ENCODE peak calls at places on chromosome 12, in eight cellular contexts. One of them, this sample, is unnamed.
A peak's percentile ranks its signal among the peaks of the same experiment; 100 is the strongest.

GRCh38 chr12:123595729-123596128 is 6.2 kb upstream of the DDX55 start:
- DNase-seq in cardiac septum: no peak
- DNase-seq in AG08396: no peak
- DNase-seq in G401: no peak
- DNase-seq in WERI-Rb-1: no peak
- DNase-seq in caudate nucleus: no peak
- DNase-seq in NCI-H1694 treated with DMSO at 0.1 percent for 48 hours: no peak
- DNase-seq in heart left ventricle: no peak
- DNase-seq in this sample: no peak

GRCh38 chr12:30178948-30179347 is 395.2 kb upstream of the TMTC1 start:
- DNase-seq in cardiac septum: no peak
- DNase-seq in AG08396: no peak
- DNase-seq in G401: no peak
- DNase-seq in WERI-Rb-1: no peak
- DNase-seq in caudate nucleus: no peak
- DNase-seq in NCI-H1694 treated with DMSO at 0.1 percent for 48 hours: no peak
- DNase-seq in heart left ventricle: no peak
- DNase-seq in this sample: no peak

GRCh38 chr12:6061661-6062060 is 62.8 kb downstream of the VWF start:
- DNase-seq in cardiac septum: no peak
- DNase-seq in AG08396: no peak
- DNase-seq in G401: no peak
- DNase-seq in WERI-Rb-1: no peak
- DNase-seq in caudate nucleus: no peak
- DNase-seq in NCI-H1694 treated with DMSO at 0.1 percent for 48 hours: no peak
- DNase-seq in heart left ventricle: no peak
- DNase-seq in this sample: no peak

GRCh38 chr12:47868041-47868440 is 36.8 kb downstream of the VDR start:
- DNase-seq in cardiac septum: no peak
- DNase-seq in AG08396: no peak
- DNase-seq in G401: no peak
- DNase-seq in WERI-Rb-1: no peak
- DNase-seq in caudate nucleus: no peak
- DNase-seq in NCI-H1694 treated with DMSO at 0.1 percent for 48 hours: no peak
- DNase-seq in heart left ventricle: no peak
- DNase-seq in this sample: peak; percentile 64

GRCh38 chr12:569803-570236 is 93.4 kb downstream of the NINJ2 start:
- DNase-seq in cardiac septum: peak; percentile 93
- DNase-seq in AG08396: peak; percentile 96
- DNase-seq in G401: peak; percentile 74
- DNase-seq in WERI-Rb-1: peak; percentile 84
- DNase-seq in caudate nucleus: peak; percentile 72
- DNase-seq in NCI-H1694 treated with DMSO at 0.1 percent for 48 hours: peak; percentile 67
- DNase-seq in heart left ventricle: peak; percentile 86
- DNase-seq in this sample: peak; percentile 98

GRCh38 chr12:1091350-1091749 is 100.3 kb downstream of the ERC1 start:
- DNase-seq in cardiac septum: no peak
- DNase-seq in AG08396: no peak
- DNase-seq in G401: peak; percentile 45
- DNase-seq in WERI-Rb-1: no peak
- DNase-seq in caudate nucleus: no peak
- DNase-seq in NCI-H1694 treated with DMSO at 0.1 percent for 48 hours: no peak
- DNase-seq in heart left ventricle: no peak
- DNase-seq in this sample: no peak

GRCh38 chr12:4238577-4238976 is 35.0 kb upstream of the CCND2 start:
- DNase-seq in cardiac septum: no peak
- DNase-seq in AG08396: no peak
- DNase-seq in G401: no peak
- DNase-seq in WERI-Rb-1: no peak
- DNase-seq in caudate nucleus: no peak
- DNase-seq in NCI-H1694 treated with DMSO at 0.1 percent for 48 hours: no peak
- DNase-seq in heart left ventricle: no peak
- DNase-seq in this sample: no peak

GRCh38 chr12:120800665-120801064 is 75.0 kb downstream of the ACADS start:
- DNase-seq in cardiac septum: no peak
- DNase-seq in AG08396: no peak
- DNase-seq in G401: no peak
- DNase-seq in WERI-Rb-1: no peak
- DNase-seq in caudate nucleus: no peak
- DNase-seq in NCI-H1694 treated with DMSO at 0.1 percent for 48 hours: no peak
- DNase-seq in heart left ventricle: no peak
- DNase-seq in this sample: no peak

GRCh38 chr12:53659609-53660008 is 16.3 kb downstream of the ATP5MC2 start:
- DNase-seq in cardiac septum: no peak
- DNase-seq in AG08396: no peak
- DNase-seq in G401: no peak
- DNase-seq in WERI-Rb-1: no peak
- DNase-seq in caudate nucleus: no peak
- DNase-seq in NCI-H1694 treated with DMSO at 0.1 percent for 48 hours: no peak
- DNase-seq in heart left ventricle: no peak
- DNase-seq in this sample: no peak

GRCh38 chr12:58388261-58388660 is 446.9 kb downstream of the ATP23 start:
- DNase-seq in cardiac septum: no peak
- DNase-seq in AG08396: no peak
- DNase-seq in G401: no peak
- DNase-seq in WERI-Rb-1: no peak
- DNase-seq in caudate nucleus: no peak
- DNase-seq in NCI-H1694 treated with DMSO at 0.1 percent for 48 hours: no peak
- DNase-seq in heart left ventricle: no peak
- DNase-seq in this sample: no peak

GRCh38 chr12:1054103-1054838 is 63.2 kb downstream of the ERC1 start:
- DNase-seq in cardiac septum: no peak
- DNase-seq in AG08396: no peak
- DNase-seq in G401: peak; percentile 86
- DNase-seq in WERI-Rb-1: no peak
- DNase-seq in caudate nucleus: no peak
- DNase-seq in NCI-H1694 treated with DMSO at 0.1 percent for 48 hours: peak; percentile 47
- DNase-seq in heart left ventricle: no peak
- DNase-seq in this sample: no peak

GRCh38 chr12:13205809-13206559 is 9.5 kb downstream of the EMP1 start:
- DNase-seq in cardiac septum: no peak
- DNase-seq in AG08396: peak; percentile 77
- DNase-seq in G401: no peak
- DNase-seq in WERI-Rb-1: no peak
- DNase-seq in caudate nucleus: no peak
- DNase-seq in NCI-H1694 treated with DMSO at 0.1 percent for 48 hours: no peak
- DNase-seq in heart left ventricle: peak; percentile 45
- DNase-seq in this sample: no peak

GRCh38 chr12:128531153-128531552 is 264.2 kb downstream of the TMEM132C start:
- DNase-seq in cardiac septum: no peak
- DNase-seq in AG08396: no peak
- DNase-seq in G401: no peak
- DNase-seq in WERI-Rb-1: peak; percentile 21
- DNase-seq in caudate nucleus: no peak
- DNase-seq in NCI-H1694 treated with DMSO at 0.1 percent for 48 hours: no peak
- DNase-seq in heart left ventricle: no peak
- DNase-seq in this sample: no peak

GRCh38 chr12:130145731-130146130 is 16.5 kb upstream of the FZD10 start:
- DNase-seq in cardiac septum: no peak
- DNase-seq in AG08396: no peak
- DNase-seq in G401: no peak
- DNase-seq in WERI-Rb-1: no peak
- DNase-seq in caudate nucleus: no peak
- DNase-seq in NCI-H1694 treated with DMSO at 0.1 percent for 48 hours: no peak
- DNase-seq in heart left ventricle: no peak
- DNase-seq in this sample: peak; percentile 55

GRCh38 chr12:56941299-56942017 is 7.2 kb upstream of the SDR9C7 start:
- DNase-seq in cardiac septum: no peak
- DNase-seq in AG08396: peak; percentile 51
- DNase-seq in G401: peak; percentile 19
- DNase-seq in WERI-Rb-1: no peak
- DNase-seq in caudate nucleus: no peak
- DNase-seq in NCI-H1694 treated with DMSO at 0.1 percent for 48 hours: no peak
- DNase-seq in heart left ventricle: no peak
- DNase-seq in this sample: no peak

GRCh38 chr12:6980740-6981139 is 10.0 kb downstream of the EMG1 start:
- DNase-seq in cardiac septum: no peak
- DNase-seq in AG08396: no peak
- DNase-seq in G401: no peak
- DNase-seq in WERI-Rb-1: no peak
- DNase-seq in caudate nucleus: no peak
- DNase-seq in NCI-H1694 treated with DMSO at 0.1 percent for 48 hours: no peak
- DNase-seq in heart left ventricle: no peak
- DNase-seq in this sample: no peak

GRCh38 chr12:56668197-56668457 is 20.0 kb downstream of the PTGES3 start:
- DNase-seq in cardiac septum: no peak
- DNase-seq in AG08396: no peak
- DNase-seq in G401: no peak
- DNase-seq in WERI-Rb-1: no peak
- DNase-seq in caudate nucleus: no peak
- DNase-seq in NCI-H1694 treated with DMSO at 0.1 percent for 48 hours: no peak
- DNase-seq in heart left ventricle: no peak
- DNase-seq in this sample: no peak

GRCh38 chr12:17283563-17283962 is 677.6 kb upstream of the LMO3 start:
- DNase-seq in cardiac septum: no peak
- DNase-seq in AG08396: no peak
- DNase-seq in G401: no peak
- DNase-seq in WERI-Rb-1: no peak
- DNase-seq in caudate nucleus: no peak
- DNase-seq in NCI-H1694 treated with DMSO at 0.1 percent for 48 hours: no peak
- DNase-seq in heart left ventricle: no peak
- DNase-seq in this sample: no peak

GRCh38 chr12:88793091-88793490 is 212.8 kb upstream of the KITLG start:
- DNase-seq in cardiac septum: no peak
- DNase-seq in AG08396: peak; percentile 24
- DNase-seq in G401: no peak
- DNase-seq in WERI-Rb-1: no peak
- DNase-seq in caudate nucleus: no peak
- DNase-seq in NCI-H1694 treated with DMSO at 0.1 percent for 48 hours: no peak
- DNase-seq in heart left ventricle: no peak
- DNase-seq in this sample: no peak

GRCh38 chr12:24381790-24382189 is 432.3 kb upstream of the SOX5 start:
- DNase-seq in cardiac septum: no peak
- DNase-seq in AG08396: no peak
- DNase-seq in G401: no peak
- DNase-seq in WERI-Rb-1: no peak
- DNase-seq in caudate nucleus: no peak
- DNase-seq in NCI-H1694 treated with DMSO at 0.1 percent for 48 hours: no peak
- DNase-seq in heart left ventricle: no peak
- DNase-seq in this sample: no peak

GRCh38 chr12:10210225-10210624 is 2.5 kb upstream of the GABARAPL1 start:
- DNase-seq in cardiac septum: no peak
- DNase-seq in AG08396: no peak
- DNase-seq in G401: no peak
- DNase-seq in WERI-Rb-1: no peak
- DNase-seq in caudate nucleus: no peak
- DNase-seq in NCI-H1694 treated with DMSO at 0.1 percent for 48 hours: no peak
- DNase-seq in heart left ventricle: no peak
- DNase-seq in this sample: no peak